ENCODE peak calls at places on chromosomes 16 and 17, in five cellular contexts. R is astrocyte of the spinal cord; H is naive thymus-derived CD4-positive, alpha-beta T cell; I is fibroblast of the aortic adventitia; P is GM12864. X is an unnamed sample.

GRCh38 chr17:29918922-29919856 is 10.8 kb downstream of the SSH2 start:
- DNase-seq in R (peak), I (peak), P (no peak), H (no peak), X (no peak)

GRCh38 chr16:78005881-78006280 is 16.5 kb upstream of the CLEC3A start:
- DNase-seq in H (no peak), I (no peak), P (no peak), R (no peak), X (no peak)

GRCh38 chr16:82470506-82471196 is 156.1 kb upstream of the CDH13 start:
- DNase-seq in P (no peak), R (no peak), I (no peak), H (no peak), X (no peak)

GRCh38 chr17:41186872-41187271 is 2.2 kb upstream of the KRTAP4-1 start:
- DNase-seq in R (no peak), I (no peak), H (no peak), P (no peak), X (no peak)

GRCh38 chr16:4765511-4766474 is 1.2 kb downstream of the ZNF500 start:
- DNase-seq in P (no peak), I (no peak), H (no peak), R (no peak), X (no peak)

GRCh38 chr17:10603889-10604288 is 53.2 kb downstream of the MYH3 start:
- DNase-seq in P (no peak), I (no peak), H (no peak), R (no peak), X (no peak)

GRCh38 chr17:14125518-14126125 is 56.3 kb downstream of the COX10 start:
- DNase-seq in P (no peak), H (no peak), I (no peak), R (peak), X (no peak)

GRCh38 chr16:78770353-78771091 is 671.1 kb downstream of the WWOX start:
- DNase-seq in P (no peak), I (no peak), H (peak), R (no peak), X (peak)

GRCh38 chr17:56136316-56136715 is 17.0 kb upstream of the ANKFN1 start:
- DNase-seq in R (no peak), P (no peak), I (peak), H (no peak), X (no peak)

GRCh38 chr16:27214084-27214961 is 11.0 kb downstream of the KDM8 start:
- DNase-seq in H (no peak), I (no peak), P (no peak), R (no peak), X (no peak)

GRCh38 chr17:60398227-60398959 is 6.5 kb upstream of the USP32 start:
- DNase-seq in R (no peak), P (peak), H (no peak), I (no peak), X (no peak)

GRCh38 chr17:40106089-40106759 is 5.8 kb upstream of the NR1D1 start:
- DNase-seq in H (no peak), I (no peak), P (no peak), R (no peak), X (no peak)

GRCh38 chr17:38616361-38616760 is 10.6 kb upstream of the SRCIN1 start:
- DNase-seq in I (no peak), R (no peak), P (no peak), H (no peak), X (no peak)

GRCh38 chr17:28878981-28879380 is 18.6 kb downstream of the FLOT2 start:
- DNase-seq in R (peak), I (peak), P (no peak), H (no peak), X (no peak)

GRCh38 chr16:88700636-88701482 is 5.3 kb downstream of the RNF166 start:
- DNase-seq in P (no peak), H (peak), I (peak), R (peak), X (peak)

GRCh38 chr17:83064732-83065659 is 14.4 kb upstream of the METRNL start:
- DNase-seq in H (no peak), I (no peak), P (no peak), R (no peak), X (no peak)

GRCh38 chr16:20624882-20625807 is 49.0 kb upstream of the ACSM2B start:
- DNase-seq in P (no peak), R (no peak), H (no peak), I (no peak), X (no peak)

GRCh38 chr16:28293589-28293935 is 1.2 kb downstream of the SBK1 start:
- DNase-seq in H (no peak), P (no peak), R (no peak), I (no peak), X (no peak)
- H3K4me3 ChIP-seq in H (peak), P (no peak), R (no peak), I (no peak), X (no peak)

GRCh38 chr17:48024149-48025039 is 13.2 kb downstream of the COPZ2 start:
- DNase-seq in P (no peak), R (no peak), H (peak), I (peak), X (peak)
- H3K4me3 ChIP-seq in P (peak), R (peak), H (peak), I (peak), X (peak)

GRCh38 chr17:74413491-74413890 is 18.4 kb upstream of the GPRC5C start:
- DNase-seq in H (no peak), R (no peak), I (no peak), P (no peak), X (no peak)

GRCh38 chr17:74410001-74410443 is 21.9 kb upstream of the GPRC5C start:
- DNase-seq in P (no peak), I (no peak), H (no peak), R (no peak), X (no peak)

GRCh38 chr17:74415608-74416396 is 16.1 kb upstream of the GPRC5C start:
- DNase-seq in I (no peak), H (no peak), R (no peak), P (no peak), X (no peak)

GRCh38 chr17:74414510-74414909 is 17.4 kb upstream of the GPRC5C start:
- DNase-seq in I (no peak), P (no peak), R (no peak), H (no peak), X (no peak)

DNA sequence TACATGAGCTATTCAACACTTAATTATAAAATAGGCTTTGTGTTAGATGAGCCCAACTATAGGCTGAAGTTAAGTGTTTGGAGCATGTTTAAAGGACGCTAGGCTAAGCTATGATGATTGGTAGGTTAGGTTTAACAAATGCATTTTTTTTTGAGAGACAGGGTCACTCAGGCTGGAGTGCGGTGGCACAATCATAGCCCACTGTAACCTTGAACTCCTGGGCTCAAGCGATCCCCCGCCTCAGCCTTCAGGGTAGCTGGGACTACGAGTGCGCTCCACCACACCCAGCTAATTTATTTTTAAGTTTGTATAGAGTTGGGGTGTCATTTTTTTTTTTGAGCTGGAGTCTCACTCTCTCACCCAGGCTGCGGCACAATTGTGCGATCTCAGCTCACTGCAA is 19.3 kb upstream of the GPRC5C start:
- DNase-seq in R (no peak), I (no peak), P (no peak), H (no peak), X (no peak)
- H3K4me3 ChIP-seq in R (no peak), I (no peak), P (no peak), H (no peak), X (no peak)

GRCh38 chr16:59909262-59909661 is 1175.1 kb upstream of the GOT2 start:
- DNase-seq in P (no peak), R (no peak), I (no peak), H (no peak), X (no peak)

GRCh38 chr16:59907671-59908070 is 1173.6 kb upstream of the GOT2 start:
- DNase-seq in R (no peak), P (no peak), H (no peak), I (no peak), X (no peak)

DNA sequence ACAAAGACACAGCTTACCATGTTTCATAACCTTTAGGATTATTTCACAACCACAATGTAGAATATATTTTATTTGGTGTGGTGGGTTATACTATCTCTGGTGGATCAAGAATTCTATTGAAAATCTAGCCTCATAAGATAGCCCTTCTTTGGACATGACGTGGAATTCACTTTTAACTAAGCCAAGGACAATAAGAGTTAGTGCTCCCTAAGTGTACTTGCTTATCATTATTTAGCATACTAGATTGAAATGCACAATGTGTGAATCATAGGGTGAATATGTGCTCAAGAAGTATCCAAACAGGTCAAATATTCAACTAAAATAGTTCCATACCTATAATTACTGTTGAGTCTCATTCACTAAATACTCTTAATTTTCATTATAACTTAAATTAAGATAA is 1179.5 kb upstream of the GOT2 start:
- DNase-seq in R (peak), I (no peak), P (no peak), H (no peak), X (no peak)
- H3K4me3 ChIP-seq in R (no peak), I (no peak), P (no peak), H (no peak), X (no peak)

GRCh38 chr16:51149251-51149661 is 1.8 kb downstream of the SALL1 start:
- DNase-seq in H (no peak), I (no peak), P (no peak), R (peak), X (no peak)
- H3K4me3 ChIP-seq in H (no peak), I (peak), P (no peak), R (peak), X (no peak)

DNA sequence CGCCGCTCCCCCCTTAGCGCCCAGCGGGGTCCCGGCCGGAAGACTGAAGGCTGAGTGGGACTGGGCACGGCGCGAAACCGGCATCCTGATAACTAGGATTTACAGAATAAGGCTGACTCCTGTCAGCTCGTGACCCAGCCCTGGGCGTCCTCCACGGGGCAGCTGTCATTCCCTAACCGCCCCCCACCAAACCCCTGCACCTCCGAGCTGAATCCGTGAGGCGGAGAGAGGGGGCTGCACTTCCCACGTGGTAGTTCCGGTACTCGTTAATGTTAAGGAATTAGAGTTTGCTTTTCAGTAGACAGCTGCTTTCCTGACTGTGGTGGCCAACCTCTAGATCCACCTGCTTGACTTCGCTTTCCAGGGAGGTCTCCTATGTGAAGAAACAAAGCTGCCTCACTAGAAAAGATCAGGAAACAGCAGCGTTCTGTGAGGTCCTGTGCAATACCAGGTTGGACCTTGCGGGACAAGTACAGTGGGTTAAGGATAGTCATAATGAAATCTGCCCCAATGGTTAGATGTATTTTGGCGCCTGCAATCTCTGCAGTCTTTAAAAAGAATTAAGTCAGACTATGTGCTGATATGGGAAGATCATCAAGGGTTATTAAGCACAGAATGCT is 1.0 kb upstream of the WBP2 start:
- DNase-seq in P (no peak), I (peak), R (no peak), H (no peak), X (no peak)
- H3K4me3 ChIP-seq in P (peak), I (peak), R (peak), H (peak), X (peak)

X was measured in HL-60.